ENCODE peak calls at places on chromosomes 11 and 22, in eight cellular contexts. E is GM13977, G is stomach, R is right lobe of liver, L is neural crest cell, F is ovary, Q is epithelial cell of esophagus, Y is astrocyte of the spinal cord. K is an unnamed sample.

GRCh38 chr22:19805821-19806212 is 45.2 kb downstream of the TBX1 start:
- DNase-seq in E (no peak), G (no peak), R (peak), L (no peak), F (no peak), Q (peak), Y (no peak), K (no peak)

GRCh38 chr11:35464308-35464707 is 45.0 kb upstream of the SLC1A2 start:
- DNase-seq in E (no peak), G (no peak), R (no peak), L (no peak), F (no peak), Q (peak), Y (no peak), K (no peak)

GRCh38 chr11:113982306-113982705 is 7.4 kb downstream of the HTR3A start:
- DNase-seq in E (no peak), G (no peak), R (no peak), L (no peak), F (no peak), Q (no peak), Y (no peak), K (no peak)

GRCh38 chr22:30564766-30565118 is 9.7 kb downstream of the GAL3ST1 start:
- DNase-seq in E (no peak), G (no peak), R (no peak), L (no peak), F (no peak), Q (no peak), Y (no peak), K (no peak)

GRCh38 chr11:78181155-78181554 is 7.3 kb downstream of the KCTD21 start:
- DNase-seq in E (no peak), G (no peak), R (no peak), L (no peak), F (no peak), Q (peak), Y (no peak), K (no peak)

GRCh38 chr11:86459682-86460460 is 85.2 kb downstream of the CCDC81 start:
- DNase-seq in E (no peak), G (peak), R (no peak), L (no peak), F (peak), Q (peak), Y (peak), K (no peak)

GRCh38 chr11:109320595-109320994 is 101.4 kb upstream of the C11orf87 start:
- DNase-seq in E (no peak), G (no peak), R (no peak), L (no peak), F (no peak), Q (peak), Y (peak), K (no peak)

GRCh38 chr11:128388182-128388815 is 199.1 kb downstream of the ETS1 start:
- DNase-seq in E (no peak), G (no peak), R (no peak), L (no peak), F (no peak), Q (no peak), Y (no peak), K (no peak)

GRCh38 chr11:32400670-32401369 is 34.5 kb downstream of the WT1 start:
- DNase-seq in E (no peak), G (no peak), R (no peak), L (no peak), F (no peak), Q (no peak), Y (no peak), K (no peak)

GRCh38 chr11:42972741-42973140 is 339.1 kb upstream of the API5 start:
- DNase-seq in E (no peak), G (no peak), R (no peak), L (no peak), F (no peak), Q (no peak), Y (no peak), K (no peak)

GRCh38 chr11:10522921-10523320 is 18.1 kb downstream of the RNF141 start:
- DNase-seq in E (no peak), G (no peak), R (no peak), L (no peak), F (no peak), Q (peak), Y (no peak), K (no peak)

GRCh38 chr11:101914737-101915426 is at the start of gene CEP126:
- DNase-seq in E (peak), G (peak), R (peak), L (peak), F (peak), Q (peak), Y (peak), K (peak)

GRCh38 chr11:114386545-114386944 is 13.8 kb downstream of the C11orf71 start:
- DNase-seq in E (no peak), G (no peak), R (no peak), L (no peak), F (no peak), Q (no peak), Y (no peak), K (no peak)

GRCh38 chr11:9884601-9885000 is 220.7 kb downstream of the SWAP70 start:
- DNase-seq in E (no peak), G (no peak), R (no peak), L (no peak), F (no peak), Q (no peak), Y (no peak), K (no peak)

GRCh38 chr11:119999220-119999619 is 138.7 kb downstream of the TRIM29 start:
- DNase-seq in E (no peak), G (no peak), R (no peak), L (no peak), F (no peak), Q (peak), Y (no peak), K (no peak)
- TF ChIP-seq CTCF in E (no peak), G (no peak), R (no peak), L (peak), F (no peak), Q (peak), Y (no peak), K (no peak)

DNA sequence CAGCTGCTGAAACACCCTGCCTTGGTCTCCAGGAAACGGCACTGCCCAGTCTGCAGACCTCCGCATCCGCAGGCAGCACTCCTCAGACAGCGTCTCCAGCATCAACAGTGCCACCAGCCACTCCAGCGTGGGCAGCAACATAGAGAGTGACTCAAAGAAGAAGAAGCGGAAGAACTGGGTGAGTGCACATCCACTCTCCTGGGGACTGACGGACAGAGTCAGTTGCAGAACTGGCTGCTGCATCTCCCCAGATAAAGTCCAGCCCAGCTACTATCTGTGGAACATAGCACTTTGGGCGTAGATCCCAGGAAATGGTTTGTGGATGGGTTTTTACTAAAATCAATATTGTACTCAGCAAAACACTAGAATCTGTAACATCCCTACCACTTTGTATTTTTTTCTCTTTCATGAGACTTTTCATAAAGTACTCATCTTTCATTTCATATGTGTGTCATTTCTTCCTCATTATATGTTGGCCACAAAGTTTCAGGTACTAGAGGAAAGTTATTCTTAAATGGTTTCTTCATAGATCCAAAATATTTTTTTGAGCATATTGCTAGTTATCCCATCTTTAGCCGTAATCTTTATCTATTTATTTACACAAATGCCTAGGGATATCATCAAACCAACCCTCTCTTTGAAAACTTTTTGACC is 80.1 kb downstream of the DBX1 start:
- DNase-seq in E (no peak), G (no peak), R (no peak), L (no peak), F (no peak), Q (no peak), Y (no peak), K (no peak)
- TF ChIP-seq CTCF in E (no peak), G (no peak), R (no peak), L (no peak), F (no peak), Q (no peak), Y (no peak), K (no peak)

DNA sequence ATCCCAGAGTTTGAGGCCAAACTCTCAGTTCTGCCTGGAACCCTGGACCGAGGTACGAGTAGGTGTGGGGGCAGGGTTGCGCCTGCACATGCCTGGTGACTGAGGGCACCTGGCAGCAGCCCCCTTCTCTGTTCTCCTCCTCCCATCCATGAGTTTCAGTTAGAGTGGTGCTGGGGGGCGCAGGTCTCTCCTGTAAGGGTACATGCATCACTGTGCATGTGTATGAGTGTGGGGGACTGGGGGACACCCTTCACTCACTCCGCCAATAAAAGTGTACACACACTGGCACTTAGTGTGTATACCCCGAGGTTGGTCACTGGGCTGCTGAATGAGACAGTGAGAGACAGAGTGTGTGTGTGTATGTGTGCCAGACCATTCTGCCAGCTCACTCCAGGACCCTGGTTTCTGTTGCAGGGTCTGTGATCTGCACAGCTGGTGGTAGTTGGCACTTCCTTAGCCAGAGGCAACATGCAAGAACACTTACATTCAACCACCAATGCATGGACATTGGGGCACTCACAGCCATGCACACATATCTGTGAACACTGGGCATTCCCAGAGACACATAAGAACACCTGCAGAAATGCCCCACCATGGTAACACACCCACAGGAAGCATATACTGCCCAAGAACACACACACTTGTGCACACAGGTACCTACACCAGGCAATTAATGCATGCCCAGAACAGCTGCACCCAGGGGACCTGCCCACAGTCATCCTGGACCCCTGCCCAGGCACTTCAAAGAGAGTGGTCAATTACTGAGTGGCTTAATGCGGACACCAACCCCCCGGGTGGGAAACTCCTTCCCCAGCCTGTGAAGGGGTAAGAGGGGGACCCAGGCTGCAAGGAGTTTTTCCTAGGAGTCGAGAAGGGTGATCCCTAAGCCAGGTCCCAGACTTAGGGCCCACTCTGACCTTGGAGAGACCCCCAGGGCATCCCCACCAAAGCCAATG is 1.2 kb upstream of the NRXN2 start:
- DNase-seq in E (peak), G (no peak), R (no peak), L (no peak), F (no peak), Q (no peak), Y (no peak), K (no peak)
- TF ChIP-seq CTCF in E (no peak), G (no peak), R (no peak), L (no peak), F (no peak), Q (no peak), Y (no peak), K (no peak)

DNA sequence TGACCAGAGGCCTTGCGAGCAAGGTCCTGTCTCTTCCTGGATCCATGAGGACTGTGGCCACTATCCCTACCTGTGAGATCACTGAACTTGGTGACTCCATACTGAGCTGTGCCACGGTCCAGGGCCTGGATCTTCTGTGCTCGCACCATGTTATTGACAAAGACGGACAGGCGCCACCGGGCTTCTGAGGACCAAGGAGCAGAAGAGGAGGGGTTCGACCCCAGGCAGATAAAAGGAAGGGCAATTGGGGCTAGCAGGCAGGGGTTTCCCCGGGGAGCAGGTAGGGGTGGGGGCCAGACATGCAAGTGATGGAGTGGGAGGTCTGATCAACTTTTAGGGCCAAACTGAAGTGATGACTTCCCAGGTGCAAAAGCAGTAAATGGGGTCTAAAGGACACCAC is 2.2 kb downstream of the CTSF start:
- DNase-seq in E (no peak), G (no peak), R (no peak), L (no peak), F (no peak), Q (no peak), Y (no peak), K (no peak)
- TF ChIP-seq CTCF in E (no peak), G (no peak), R (no peak), L (no peak), F (no peak), Q (no peak), Y (no peak), K (no peak)

GRCh38 chr22:41023299-41023623 is 69.1 kb upstream of the EP300 start:
- DNase-seq in E (no peak), G (no peak), R (no peak), L (no peak), F (no peak), Q (no peak), Y (no peak), K (no peak)

GRCh38 chr22:41022470-41023298 is 69.7 kb upstream of the EP300 start:
- DNase-seq in E (peak), G (peak), R (peak), L (peak), F (peak), Q (peak), Y (peak), K (peak)

GRCh38 chr22:41021039-41021654 is 70.0 kb downstream of the RBX1 start:
- DNase-seq in E (no peak), G (no peak), R (no peak), L (no peak), F (peak), Q (no peak), Y (no peak), K (no peak)

GRCh38 chr22:41021655-41022454 is 70.5 kb upstream of the EP300 start:
- DNase-seq in E (peak), G (peak), R (peak), L (peak), F (peak), Q (peak), Y (peak), K (peak)
- TF ChIP-seq CTCF in E (peak), G (no peak), R (peak), L (no peak), F (no peak), Q (no peak), Y (no peak), K (peak)

GRCh38 chr22:46959369-46959768 is 196.9 kb downstream of the TBC1D22A start:
- DNase-seq in E (no peak), G (no peak), R (no peak), L (no peak), F (no peak), Q (no peak), Y (no peak), K (no peak)
- TF ChIP-seq CTCF in E (no peak), G (no peak), R (no peak), L (no peak), F (no peak), Q (no peak), Y (no peak), K (no peak)

DNA sequence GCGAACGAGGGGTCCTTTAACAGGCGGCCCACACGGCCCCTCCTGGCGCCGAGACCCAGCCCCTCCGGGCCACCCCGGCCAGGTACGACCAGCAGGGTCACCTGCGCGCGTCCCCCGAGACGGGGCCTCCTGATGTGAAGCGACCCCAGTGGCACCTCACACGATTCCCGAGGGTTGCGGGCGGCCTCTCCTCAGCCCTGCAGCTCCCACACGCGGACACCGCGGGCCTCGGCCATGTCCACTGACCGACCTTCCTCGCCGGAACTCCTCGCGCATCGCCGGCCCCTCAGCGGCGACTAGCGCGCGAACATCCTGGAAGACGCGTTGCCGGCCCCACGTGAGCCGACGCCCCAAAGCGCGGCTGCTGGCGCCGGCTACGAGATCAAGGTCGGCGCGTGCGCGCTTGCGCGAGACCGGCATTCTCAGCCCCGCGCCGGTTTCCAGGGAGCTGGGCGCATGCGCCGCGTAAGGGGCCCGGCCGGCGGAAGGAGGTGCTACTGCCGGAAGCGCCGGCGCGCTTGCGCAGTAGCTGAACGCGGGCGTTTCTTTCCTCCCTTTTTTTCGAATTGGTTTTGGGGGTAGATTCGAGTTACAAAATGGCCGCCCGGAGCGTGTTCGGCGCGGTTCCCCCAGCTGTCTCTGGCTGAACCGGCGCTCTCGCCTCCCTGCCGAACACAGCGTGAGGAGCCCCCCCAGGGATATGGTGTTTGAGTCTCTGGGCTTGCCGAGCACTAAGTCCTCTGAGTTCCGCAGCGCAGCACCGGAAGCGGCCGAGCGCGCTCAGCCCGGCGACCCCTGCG is at the start of gene NUP50:
- DNase-seq in E (peak), G (peak), R (peak), L (peak), F (peak), Q (peak), Y (peak), K (peak)
- TF ChIP-seq CTCF in E (no peak), G (no peak), R (no peak), L (peak), F (peak), Q (no peak), Y (no peak), K (peak)

GRCh38 chr11:26134053-26134452 is 197.9 kb upstream of the ANO3 start:
- DNase-seq in E (no peak), G (no peak), R (no peak), L (no peak), F (no peak), Q (no peak), Y (no peak), K (no peak)
- TF ChIP-seq CTCF in E (peak), G (no peak), R (no peak), L (no peak), F (no peak), Q (no peak), Y (no peak), K (no peak)

GRCh38 chr11:1836011-1836945 is 1.5 kb downstream of the SYT8 start:
- DNase-seq in E (no peak), G (no peak), R (no peak), L (no peak), F (no peak), Q (no peak), Y (no peak), K (no peak)

GRCh38 chr11:1835671-1836010 is 851 bp downstream of the SYT8 start:
- DNase-seq in E (no peak), G (no peak), R (no peak), L (no peak), F (no peak), Q (no peak), Y (no peak), K (no peak)

GRCh38 chr11:1838077-1838425 is 730 bp upstream of the TNNI2 start:
- DNase-seq in E (no peak), G (no peak), R (no peak), L (no peak), F (no peak), Q (no peak), Y (no peak), K (no peak)

GRCh38 chr11:1838426-1839131 is at the start of gene TNNI2:
- DNase-seq in E (no peak), G (no peak), R (no peak), L (no peak), F (no peak), Q (no peak), Y (no peak), K (no peak)

GRCh38 chr11:1837171-1838076 is 1.4 kb upstream of the TNNI2 start:
- DNase-seq in E (peak), G (peak), R (no peak), L (peak), F (peak), Q (peak), Y (peak), K (peak)
- TF ChIP-seq CTCF in E (peak), G (peak), R (peak), L (peak), F (peak), Q (peak), Y (peak), K (peak)

GRCh38 chr11:34168642-34169051 is 63.2 kb downstream of the NAT10 start:
- DNase-seq in E (no peak), G (no peak), R (no peak), L (no peak), F (no peak), Q (no peak), Y (peak), K (no peak)

GRCh38 chr11:34167961-34168360 is 62.5 kb downstream of the NAT10 start:
- DNase-seq in E (no peak), G (no peak), R (no peak), L (no peak), F (no peak), Q (no peak), Y (no peak), K (no peak)

GRCh38 chr11:34166806-34167740 is 61.6 kb downstream of the NAT10 start:
- DNase-seq in E (no peak), G (no peak), R (no peak), L (no peak), F (no peak), Q (no peak), Y (no peak), K (no peak)

GRCh38 chr11:34165121-34165520 is 59.7 kb downstream of the NAT10 start:
- DNase-seq in E (no peak), G (no peak), R (no peak), L (no peak), F (no peak), Q (no peak), Y (no peak), K (no peak)

DNA sequence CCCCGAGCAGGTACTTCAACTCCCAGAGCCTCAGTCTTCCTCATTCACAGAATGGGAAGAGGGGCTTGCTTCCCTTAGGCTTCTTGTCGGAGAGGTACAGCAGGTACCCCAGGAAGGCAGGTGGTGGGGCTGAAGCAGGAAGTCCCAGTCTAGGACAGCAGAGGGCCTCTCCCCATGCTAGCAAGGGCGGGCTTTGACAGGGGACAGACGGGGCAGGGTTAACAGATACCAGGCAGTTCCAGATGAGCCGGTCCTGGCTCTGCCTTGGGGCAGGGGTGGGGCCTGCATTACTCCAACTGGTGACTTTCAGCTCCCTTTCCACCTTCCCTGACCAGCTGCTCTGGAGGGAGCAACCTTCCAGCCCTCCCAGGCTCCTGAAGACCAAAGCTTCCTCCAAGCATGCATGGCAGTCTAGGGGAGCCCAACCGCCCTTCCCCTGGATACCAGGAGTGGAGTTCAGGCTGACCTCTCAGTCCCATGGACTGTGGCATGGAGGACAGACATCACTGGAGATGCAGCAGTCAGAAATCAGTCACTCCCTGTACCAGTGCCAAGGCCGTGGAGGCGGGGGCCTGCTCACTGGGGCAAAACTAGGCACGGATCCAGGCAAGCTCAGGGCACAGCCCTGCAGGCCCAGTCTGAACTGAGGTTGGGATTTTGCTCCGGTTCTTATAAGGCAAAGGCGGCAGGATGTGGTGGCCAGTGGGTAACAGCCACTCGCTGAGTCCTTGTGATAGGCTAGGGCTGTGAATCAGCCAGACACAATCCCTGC is 60.5 kb downstream of the NAT10 start:
- DNase-seq in E (no peak), G (no peak), R (no peak), L (no peak), F (no peak), Q (peak), Y (no peak), K (no peak)
- TF ChIP-seq CTCF in E (no peak), G (no peak), R (no peak), L (no peak), F (no peak), Q (no peak), Y (no peak), K (no peak)

K was measured in GM13976.